ENCODE peak calls at places on chromosome 6, in seven cellular contexts. L is neuronal stem cell, E is H9, F is H1, Z is IMR-90, T is mesenchymal stem cell, U is trophoblast cell. D is an unnamed sample. For H3K27me3, the result is how much of the 10 kb centered on the place peaks cover.

GRCh38 chr6:43853066-43853650 is 83.1 kb downstream of the VEGFA start:
- DNase-seq in L (no peak), E (no peak), F (no peak), Z (no peak), T (no peak), U (no peak), D (no peak)

GRCh38 chr6:73487473-73487872 is 25.9 kb downstream of the MTO1 start:
- DNase-seq in L (no peak), E (no peak), F (no peak), Z (no peak), T (no peak), U (no peak), D (no peak)

GRCh38 chr6:112717401-112717800 is 370.3 kb downstream of the RFPL4B start:
- DNase-seq in L (no peak), E (no peak), F (no peak), Z (peak), T (peak), U (no peak), D (no peak)

GRCh38 chr6:166824880-166825250 is 131.5 kb downstream of the RNASET2 start:
- DNase-seq in L (no peak), E (no peak), F (no peak), Z (no peak), T (no peak), U (no peak), D (no peak)

GRCh38 chr6:166258854-166259276 is 49.3 kb downstream of the PRR18 start:
- DNase-seq in L (no peak), E (no peak), F (no peak), Z (no peak), T (peak), U (peak), D (no peak)

GRCh38 chr6:152557502-152557901 is 79.7 kb downstream of the SYNE1 start:
- DNase-seq in L (no peak), E (no peak), F (no peak), Z (no peak), T (no peak), U (no peak), D (no peak)

GRCh38 chr6:166398348-166398747 is 15.6 kb upstream of the MPC1 start:
- DNase-seq in L (no peak), E (no peak), F (peak), Z (no peak), T (no peak), U (no peak), D (no peak)

GRCh38 chr6:53825514-53826321 is 30.9 kb downstream of the LRRC1 start:
- DNase-seq in L (no peak), E (no peak), F (no peak), Z (no peak), T (no peak), U (no peak), D (no peak)

GRCh38 chr6:4351857-4352669 is 216.7 kb upstream of the ECI2 start:
- DNase-seq in L (no peak), E (no peak), F (peak), Z (peak), T (peak), U (peak), D (peak)

GRCh38 chr6:83430606-83431544 is at the start of gene ME1:
- DNase-seq in L (peak), E (peak), F (peak), Z (peak), T (peak), U (peak), D (peak)

GRCh38 chr6:111975501-111975900 is 78.4 kb upstream of the CCN6 start:
- DNase-seq in L (no peak), E (no peak), F (no peak), Z (no peak), T (no peak), U (no peak), D (no peak)

GRCh38 chr6:75098709-75099108 is 107.1 kb downstream of the COL12A1 start:
- DNase-seq in L (no peak), E (no peak), F (no peak), Z (peak), T (peak), U (peak), D (peak)

GRCh38 chr6:167760979-167761793 is 65.5 kb upstream of the AFDN start:
- DNase-seq in L (no peak), E (no peak), F (no peak), Z (peak), T (peak), U (peak), D (no peak)

GRCh38 chr6:30964075-30964474 is 19.4 kb upstream of the MUC21 start:
- DNase-seq in L (no peak), E (no peak), F (no peak), Z (no peak), T (no peak), U (no peak), D (no peak)

GRCh38 chr6:14882394-14883073 is 363.3 kb upstream of the JARID2 start:
- DNase-seq in L (no peak), E (no peak), F (no peak), Z (peak), T (no peak), U (no peak), D (no peak)

GRCh38 chr6:80969439-80969838 is 783.0 kb downstream of the TENT5A start:
- DNase-seq in L (no peak), E (no peak), F (no peak), Z (peak), T (peak), U (no peak), D (no peak)

GRCh38 chr6:74161380-74161779 is 465.4 kb downstream of the CD109 start:
- DNase-seq in L (no peak), E (no peak), F (no peak), Z (peak), T (no peak), U (no peak), D (no peak)

GRCh38 chr6:40249935-40250334 is 315.7 kb upstream of the MOCS1 start:
- DNase-seq in L (no peak), E (no peak), F (no peak), Z (no peak), T (no peak), U (no peak), D (no peak)
- H2BK5ac ChIP-seq in L (no peak), E (no peak), F (no peak), Z (no peak), T (no peak), U (no peak), D (no peak)

DNA sequence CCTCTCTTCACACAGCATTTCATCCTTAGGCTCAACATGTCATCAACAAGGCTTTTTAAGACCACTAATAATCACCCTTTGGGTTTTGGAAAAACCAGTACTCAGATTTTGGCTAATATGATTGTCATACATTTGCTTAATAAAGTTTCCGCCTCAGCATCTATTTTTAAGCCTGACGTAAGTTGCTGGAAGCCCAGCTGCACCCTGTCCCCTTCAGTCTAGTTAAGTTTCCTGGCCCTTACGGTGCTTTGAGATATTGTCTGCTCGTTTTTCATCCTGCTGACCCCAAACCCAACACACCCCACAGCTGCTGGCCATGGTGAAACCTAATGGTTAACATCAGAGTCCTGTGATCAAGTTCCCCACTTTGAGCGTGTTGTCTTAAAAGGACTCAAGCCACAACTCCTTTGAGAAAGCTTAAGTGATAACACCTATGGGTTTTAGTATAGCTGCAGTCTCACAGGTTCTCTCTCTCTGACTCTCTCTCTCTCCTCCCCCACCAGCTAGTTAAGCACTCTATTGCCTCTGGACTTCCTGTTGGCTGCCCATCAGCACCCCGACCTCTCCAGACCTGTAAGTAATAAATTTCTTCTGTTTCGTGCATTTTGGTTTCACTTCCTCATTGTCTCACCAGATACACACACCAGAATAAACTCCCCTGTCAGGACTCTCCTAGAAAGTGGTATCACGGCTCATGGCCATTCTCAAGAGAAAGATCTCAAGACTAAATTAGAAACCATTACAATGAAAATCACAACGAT is 802.0 kb downstream of the C6orf118 start:
- DNase-seq in L (no peak), E (no peak), F (no peak), Z (no peak), T (peak), U (no peak), D (no peak)
- H3K27me3 ChIP-seq in L (under half), E (under half), F (under half), Z (under half), T (under half), U (under half), D (under half)

GRCh38 chr6:41476407-41476806 is 69.8 kb upstream of the FOXP4 start:
- DNase-seq in L (no peak), E (no peak), F (no peak), Z (no peak), T (no peak), U (no peak), D (no peak)

GRCh38 chr6:41474213-41474933 is 71.8 kb upstream of the FOXP4 start:
- DNase-seq in L (no peak), E (no peak), F (no peak), Z (no peak), T (no peak), U (no peak), D (no peak)

GRCh38 chr6:41475164-41475563 is 71.0 kb upstream of the FOXP4 start:
- DNase-seq in L (no peak), E (no peak), F (no peak), Z (no peak), T (no peak), U (no peak), D (no peak)

GRCh38 chr6:41477572-41477971 is 68.6 kb upstream of the FOXP4 start:
- DNase-seq in L (no peak), E (no peak), F (no peak), Z (no peak), T (no peak), U (no peak), D (peak)

DNA sequence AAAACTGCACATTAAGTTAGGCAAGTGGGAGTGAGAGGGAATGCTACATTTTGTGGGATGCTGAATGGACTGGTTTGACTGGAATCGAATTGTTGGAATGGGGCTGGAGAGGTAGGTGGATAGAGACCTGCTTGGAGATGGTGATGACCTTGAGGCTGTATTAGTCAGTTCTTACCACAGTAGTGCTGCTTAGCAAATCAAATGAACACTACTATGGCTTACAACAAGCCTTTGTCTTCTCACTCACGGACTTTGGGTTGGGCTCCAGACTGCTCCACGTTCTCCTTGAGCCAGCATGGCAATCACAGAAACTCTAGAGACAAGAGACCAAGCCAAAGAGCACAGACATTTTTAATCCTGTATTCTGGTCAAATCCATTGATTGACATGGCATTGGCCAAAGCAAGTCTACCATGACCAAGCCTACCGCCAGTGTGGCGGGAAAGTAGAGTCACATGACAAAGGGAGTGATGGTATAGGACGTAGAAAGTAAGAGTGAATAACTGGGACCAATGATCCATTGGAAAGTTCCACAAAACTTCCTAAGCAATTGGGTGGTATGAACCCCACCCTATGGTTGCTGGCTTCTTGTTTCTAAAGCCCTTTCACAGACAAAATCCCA is 70.3 kb upstream of the FOXP4 start:
- DNase-seq in L (no peak), E (no peak), F (no peak), Z (no peak), T (no peak), U (no peak), D (no peak)
- H2BK5ac ChIP-seq in L (no peak), E (no peak), F (no peak), Z (no peak), T (no peak), U (no peak), D (no peak)

GRCh38 chr6:41427642-41428401 is 92.4 kb downstream of the NCR2 start:
- DNase-seq in L (no peak), E (peak), F (peak), Z (no peak), T (no peak), U (no peak), D (peak)
- H3K27me3 ChIP-seq in L (half or more), E (under half), F (half or more), Z (half or more), T (half or more), U (under half), D (under half)

D was measured in mesendoderm.